ENCODE peak calls at places on chromosome 20, in ten cellular contexts. U is ascending aorta; L is endothelial cell; N is heart left ventricle; B is GM20000; H is brain microvascular endothelial cell; Q is CD4-positive, alpha-beta T cell; Y is astrocyte; I is fibroblast of pulmonary artery; Z is CD14-positive monocyte. P is an unnamed sample.

GRCh38 chr20:35312348-35312747 is 20.1 kb upstream of the FAM83C start:
- DNase-seq in B (no peak), Q (no peak), Y (peak; percentile 93), H (peak; percentile 89), U (no peak), I (peak; percentile 81), L (no peak), Z (no peak), N (no peak), P (no peak)

GRCh38 chr20:31542201-31542842 is 28.1 kb downstream of the HM13 start:
- DNase-seq in B (no peak), L (no peak), U (no peak), N (no peak), Z (peak; percentile 72), Y (no peak), Q (no peak), I (no peak), H (no peak), P (no peak)

GRCh38 chr20:48706116-48706656 is 121.6 kb downstream of the PREX1 start:
- DNase-seq in L (no peak), H (no peak), B (no peak), N (no peak), I (peak; percentile 69), Q (no peak), Y (no peak), Z (no peak), U (no peak), P (no peak)

GRCh38 chr20:63567382-63568169 is 6.5 kb downstream of the HELZ2 start:
- DNase-seq in L (no peak), Y (no peak), B (peak; percentile 83), H (peak; percentile 20), Q (peak; percentile 33), Z (peak; percentile 94), I (no peak), U (peak; percentile 74), N (peak; percentile 58), P (peak; percentile 79)

GRCh38 chr20:58716476-58717277 is 24.1 kb downstream of the NPEPL1 start:
- DNase-seq in N (peak; percentile 14), H (no peak), B (no peak), Z (no peak), L (peak; percentile 5), Y (no peak), U (peak; percentile 60), I (no peak), Q (no peak), P (peak; percentile 22)

GRCh38 chr20:47125553-47126373 is 230.7 kb downstream of the ZMYND8 start:
- DNase-seq in U (no peak), N (no peak), Q (no peak), I (no peak), Y (peak; percentile 43), B (no peak), Z (no peak), H (no peak), L (no peak), P (no peak)

GRCh38 chr20:46353506-46354206 is 45.4 kb upstream of the CDH22 start:
- DNase-seq in Q (no peak), Z (peak; percentile 27), Y (no peak), B (no peak), H (no peak), U (no peak), N (no peak), I (no peak), L (no peak), P (no peak)

GRCh38 chr20:63774348-63774735 is 34.8 kb downstream of the SLC2A4RG start:
- DNase-seq in B (no peak), H (no peak), U (no peak), I (no peak), L (peak; percentile 31), N (no peak), Y (no peak), Q (no peak), Z (no peak), P (no peak)

GRCh38 chr20:46243707-46244628 is 64.3 kb downstream of the CDH22 start:
- DNase-seq in H (no peak), Q (no peak), B (no peak), N (no peak), Y (no peak), I (no peak), U (no peak), L (no peak), Z (no peak), P (no peak)

GRCh38 chr20:51487525-51488279 is 54.8 kb downstream of the NFATC2 start:
- DNase-seq in N (no peak), U (no peak), Z (no peak), H (peak; percentile 94), B (no peak), L (no peak), Y (peak; percentile 91), I (peak; percentile 72), Q (no peak), P (no peak)

GRCh38 chr20:51531141-51531710 is 11.3 kb downstream of the NFATC2 start:
- DNase-seq in H (no peak), Y (peak; percentile 39), L (no peak), Q (peak; percentile 31), Z (no peak), U (peak; percentile 61), B (peak; percentile 63), I (no peak), N (no peak), P (peak; percentile 75)

GRCh38 chr20:44038681-44039123 is 124.0 kb downstream of the TOX2 start:
- DNase-seq in H (no peak), B (no peak), Z (no peak), N (peak; percentile 21), L (no peak), Y (no peak), Q (no peak), I (no peak), U (no peak), P (no peak)

DNA sequence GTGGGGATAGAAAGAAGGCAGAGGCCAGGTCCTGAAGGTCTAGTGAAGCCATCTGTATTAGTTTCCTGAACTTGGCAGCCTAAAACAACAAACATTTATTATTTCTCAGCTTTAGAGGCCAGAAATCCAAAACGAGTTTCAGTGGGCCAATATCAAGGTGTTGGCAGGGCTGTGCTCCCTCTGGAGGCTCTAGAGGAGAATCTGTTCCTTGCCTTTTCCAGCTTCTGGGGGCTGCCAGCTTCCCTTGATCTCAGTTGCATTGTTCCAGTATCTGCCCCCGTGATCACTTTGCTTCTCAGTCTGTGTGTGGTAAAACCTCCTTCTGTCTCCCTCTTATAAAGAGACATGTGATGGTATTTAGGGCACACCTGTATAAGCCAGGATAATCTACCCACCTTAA is 82.4 kb downstream of the MAFB start:
- DNase-seq in U (no peak), H (no peak), I (no peak), Y (no peak), L (no peak), N (no peak), B (no peak), Q (no peak), Z (no peak), P (no peak)
- TF ChIP-seq CTCF in U (no peak), H (no peak), I (no peak), Y (no peak), L (no peak), N (no peak), B (no peak), Q (no peak), Z (no peak), P (no peak)

GRCh38 chr20:8019178-8019997 is at the start of gene TMX4:
- DNase-seq in U (peak; percentile 98), H (peak; percentile 95), Z (peak; percentile 98), L (peak; percentile 97), B (peak; percentile 95), N (peak; percentile 98), I (peak; percentile 98), Q (peak; percentile 78), Y (peak; percentile 91), P (peak; percentile 96)
- TF ChIP-seq CTCF in U (no peak), H (peak; percentile 40), Z (peak; percentile 71), L (peak; percentile 71), B (no peak), N (peak; percentile 18), I (no peak), Q (peak; percentile 13), Y (no peak), P (no peak)

GRCh38 chr20:23106271-23106851 is 20.2 kb upstream of the CD93 start:
- DNase-seq in N (peak; percentile 46), U (no peak), Q (no peak), Z (peak; percentile 60), I (peak; percentile 75), B (no peak), Y (no peak), L (peak; percentile 43), H (no peak), P (no peak)
- TF ChIP-seq CTCF in N (peak; percentile 13), U (no peak), Q (no peak), Z (peak; percentile 40), I (peak; percentile 27), B (no peak), Y (no peak), L (peak; percentile 59), H (peak; percentile 35), P (no peak)

GRCh38 chr20:1209447-1210387 is 6.5 kb downstream of the C20orf202 start:
- DNase-seq in Q (no peak), B (no peak), Y (no peak), U (no peak), L (no peak), H (no peak), I (no peak), Z (no peak), N (no peak), P (no peak)
- TF ChIP-seq CTCF in Q (no peak), B (no peak), Y (peak; percentile 32), U (no peak), L (no peak), H (peak; percentile 65), I (peak; percentile 49), Z (no peak), N (peak; percentile 14), P (peak; percentile 19)

DNA sequence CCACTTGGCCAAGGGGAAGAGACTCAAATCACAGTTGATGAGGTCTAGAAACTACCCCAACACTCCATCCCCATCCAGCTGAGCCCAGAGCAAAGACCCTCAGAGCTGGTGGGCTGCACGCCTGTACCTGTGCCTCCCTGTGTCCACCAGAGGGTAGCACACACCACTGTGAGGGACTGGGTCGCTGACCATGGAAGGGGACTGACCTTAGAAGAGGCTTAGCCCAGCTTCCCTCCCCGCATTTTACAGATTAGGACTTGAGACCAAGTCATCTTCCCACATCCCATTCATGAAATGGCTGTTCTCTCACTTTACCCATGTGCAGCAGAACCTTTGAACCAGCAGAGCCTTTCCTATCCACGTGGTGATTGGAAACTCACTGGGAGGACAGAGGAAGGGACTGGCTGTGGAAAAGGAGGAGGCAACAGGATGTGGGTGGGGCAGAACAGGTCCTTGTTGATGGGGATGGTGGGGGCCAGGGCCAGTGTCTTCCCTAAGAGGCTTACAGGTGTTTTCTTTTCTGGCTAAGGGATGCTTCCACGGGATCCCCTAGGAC is 44.3 kb downstream of the CPXM1 start:
- DNase-seq in L (peak; percentile 62), U (peak; percentile 43), B (no peak), N (no peak), Q (no peak), Z (no peak), H (peak; percentile 40), Y (no peak), I (peak; percentile 72), P (peak; percentile 26)
- TF ChIP-seq CTCF in L (peak; percentile 43), U (no peak), B (no peak), N (peak; percentile 44), Q (no peak), Z (no peak), H (peak; percentile 93), Y (peak; percentile 51), I (peak; percentile 90), P (peak; percentile 49)